ENCODE peak calls at places on chromosomes 13 and 19, in four cellular contexts. X is mammary epithelial cell, D is body of pancreas, N is omental fat pad. I is an unnamed sample.

GRCh38 chr19:47152205-47152604 is 21.6 kb downstream of the SAE1 start:
- DNase-seq in N (no peak), X (no peak), D (no peak), I (no peak)

GRCh38 chr13:30618186-30618937 is 642 bp downstream of the USPL1 start:
- DNase-seq in X (peak; percentile 23), N (no peak), D (peak; percentile 25), I (no peak)

GRCh38 chr13:99981115-99982020 is at the start of gene ZIC2:
- DNase-seq in X (peak; percentile 60), N (no peak), D (no peak), I (no peak)

GRCh38 chr13:42735011-42735410 is 46.4 kb upstream of the FAM216B start:
- DNase-seq in X (no peak), D (no peak), N (no peak), I (no peak)

GRCh38 chr19:41887711-41888382 is 4.9 kb downstream of the ARHGEF1 start:
- DNase-seq in X (peak; percentile 99), N (no peak), D (peak; percentile 68), I (no peak)

GRCh38 chr19:16319466-16319865 is 5.2 kb upstream of the KLF2 start:
- DNase-seq in D (no peak), X (no peak), N (no peak), I (no peak)

GRCh38 chr19:30718014-30718413 is 345.8 kb downstream of the ZNF536 start:
- DNase-seq in N (no peak), D (no peak), X (no peak), I (no peak)

GRCh38 chr19:42284641-42285341 is 15.7 kb downstream of the CIC start:
- DNase-seq in X (no peak), D (no peak), N (no peak), I (peak; percentile 18)

GRCh38 chr13:113353254-113353653 is 10.7 kb downstream of the GRTP1 start:
- DNase-seq in N (no peak), X (no peak), D (no peak), I (no peak)

GRCh38 chr13:100673831-100674362 is 698 bp downstream of the TMTC4 start:
- DNase-seq in X (peak; percentile 69), D (peak; percentile 67), N (no peak), I (peak; percentile 48)

GRCh38 chr13:89432997-89433396 is 1761.8 kb downstream of the SLITRK5 start:
- DNase-seq in X (no peak), D (no peak), N (no peak), I (no peak)

GRCh38 chr13:93296584-93296983 is 70.0 kb downstream of the GPC6 start:
- DNase-seq in N (no peak), X (peak; percentile 46), D (no peak), I (no peak)

GRCh38 chr13:110506396-110506795 is 55.1 kb downstream of the RAB20 start:
- DNase-seq in X (no peak), N (no peak), D (peak; percentile 37), I (no peak)

GRCh38 chr13:30744056-30744684 is 8.8 kb downstream of the ALOX5AP start:
- DNase-seq in D (peak; percentile 10), N (no peak), X (peak; percentile 57), I (no peak)

GRCh38 chr19:55166530-55167268 is at the start of gene DNAAF3:
- DNase-seq in N (peak; percentile 81), D (peak; percentile 97), X (peak; percentile 97), I (peak; percentile 99)

GRCh38 chr19:42657551-42657950 is 62.8 kb upstream of the CEACAM8 start:
- DNase-seq in D (no peak), X (peak; percentile 25), N (no peak), I (no peak)

GRCh38 chr13:79901336-79901735 is 420.4 kb downstream of the NDFIP2 start:
- DNase-seq in N (no peak), D (no peak), X (peak; percentile 5), I (no peak)

GRCh38 chr13:57030671-57031070 is 110.0 kb upstream of the PRR20A start:
- DNase-seq in X (no peak), N (no peak), D (no peak), I (no peak)

GRCh38 chr13:92463134-92463533 is 763.5 kb upstream of the GPC6 start:
- DNase-seq in D (peak; percentile 57), X (no peak), N (no peak), I (no peak)

GRCh38 chr13:101626925-101627555 is 174.6 kb downstream of the ITGBL1 start:
- DNase-seq in D (no peak), N (no peak), X (no peak), I (no peak)

GRCh38 chr19:1942078-1942933 is 1.3 kb downstream of the CSNK1G2 start:
- DNase-seq in D (peak; percentile 84), X (peak; percentile 77), N (peak; percentile 40), I (peak; percentile 67)

DNA sequence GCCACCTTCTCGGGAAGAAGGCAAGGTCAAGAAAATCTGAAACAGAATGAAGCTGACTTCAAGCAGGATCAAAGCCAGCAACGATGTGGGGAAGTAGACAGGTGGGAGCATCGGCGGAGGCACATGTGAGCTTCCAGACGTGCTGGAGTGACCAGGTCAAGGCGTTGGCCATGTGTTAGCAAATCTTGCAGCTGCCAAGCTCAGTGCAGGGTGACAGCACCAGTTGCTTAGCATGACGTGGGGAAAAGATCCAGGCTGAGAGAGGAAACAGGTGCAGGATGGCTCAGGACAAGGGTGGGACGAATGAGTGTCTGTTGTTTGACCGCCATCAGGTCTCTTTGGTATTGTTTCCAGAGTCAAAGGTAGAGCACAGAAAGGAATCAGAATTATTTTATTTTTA is 92.3 kb downstream of the TNFSF13B start:
- DNase-seq in X (no peak), D (no peak), N (no peak), I (no peak)
- TF ChIP-seq CTCF in X (no peak), D (no peak), N (no peak), I (no peak)

GRCh38 chr13:43783820-43784219 is 3.0 kb downstream of the ENOX1 start:
- DNase-seq in D (no peak), N (no peak), X (peak; percentile 62), I (no peak)
- TF ChIP-seq CTCF in D (no peak), N (no peak), X (no peak), I (no peak)

GRCh38 chr13:29543230-29544215 is 52.0 kb downstream of the SLC7A1 start:
- DNase-seq in N (no peak), D (no peak), X (peak; percentile 4), I (no peak)
- TF ChIP-seq CTCF in N (no peak), D (peak; percentile 16), X (no peak), I (no peak)

DNA sequence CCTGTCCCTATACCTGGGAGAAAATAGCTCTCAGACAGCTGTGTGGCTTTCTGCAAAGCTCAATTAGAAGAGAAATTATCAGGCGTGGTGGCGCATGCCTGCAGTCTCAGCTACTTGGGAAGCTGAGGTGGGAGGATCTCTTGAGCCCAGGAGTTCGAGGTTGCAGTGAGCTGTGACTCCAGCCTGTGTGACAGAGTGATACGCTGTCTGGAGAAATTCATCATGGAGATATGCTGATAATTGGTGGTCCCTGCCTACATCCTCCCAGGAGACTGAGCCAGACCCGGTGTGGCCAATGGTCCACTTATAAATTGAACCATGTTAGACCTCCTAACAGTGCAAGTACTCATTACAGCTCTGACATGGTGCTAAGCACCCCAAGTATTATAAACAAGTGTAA is 58.7 kb upstream of the ZNF599 start:
- DNase-seq in N (no peak), D (no peak), X (no peak), I (no peak)
- TF ChIP-seq CTCF in N (no peak), D (no peak), X (no peak), I (no peak)

GRCh38 chr19:6738726-6739389 is 622 bp upstream of the TRIP10 start:
- DNase-seq in X (peak; percentile 44), D (peak; percentile 47), N (no peak), I (peak; percentile 75)
- TF ChIP-seq CTCF in X (no peak), D (no peak), N (no peak), I (no peak)

GRCh38 chr13:47672245-47672975 is 328.7 kb downstream of the SUCLA2 start:
- DNase-seq in D (no peak), X (no peak), N (no peak), I (no peak)
- TF ChIP-seq CTCF in D (no peak), X (no peak), N (no peak), I (no peak)

GRCh38 chr19:50024719-50025021 is 502 bp downstream of the VRK3 start:
- DNase-seq in X (no peak), N (no peak), D (no peak), I (no peak)

GRCh38 chr19:50025794-50026549 is at the start of gene ZNF473:
- DNase-seq in N (peak; percentile 65), X (peak; percentile 95), D (peak; percentile 95), I (peak; percentile 86)

GRCh38 chr19:50020481-50020880 is 4.7 kb downstream of the VRK3 start:
- DNase-seq in X (no peak), N (no peak), D (no peak), I (no peak)

GRCh38 chr19:50025022-50025793 is at the start of gene VRK3:
- DNase-seq in N (peak; percentile 89), X (peak; percentile 100), D (peak; percentile 99), I (peak; percentile 99)

GRCh38 chr19:50022823-50023222 is 2.3 kb downstream of the VRK3 start:
- DNase-seq in D (no peak), N (no peak), X (no peak), I (no peak)
- TF ChIP-seq CTCF in D (no peak), N (no peak), X (no peak), I (no peak)

DNA sequence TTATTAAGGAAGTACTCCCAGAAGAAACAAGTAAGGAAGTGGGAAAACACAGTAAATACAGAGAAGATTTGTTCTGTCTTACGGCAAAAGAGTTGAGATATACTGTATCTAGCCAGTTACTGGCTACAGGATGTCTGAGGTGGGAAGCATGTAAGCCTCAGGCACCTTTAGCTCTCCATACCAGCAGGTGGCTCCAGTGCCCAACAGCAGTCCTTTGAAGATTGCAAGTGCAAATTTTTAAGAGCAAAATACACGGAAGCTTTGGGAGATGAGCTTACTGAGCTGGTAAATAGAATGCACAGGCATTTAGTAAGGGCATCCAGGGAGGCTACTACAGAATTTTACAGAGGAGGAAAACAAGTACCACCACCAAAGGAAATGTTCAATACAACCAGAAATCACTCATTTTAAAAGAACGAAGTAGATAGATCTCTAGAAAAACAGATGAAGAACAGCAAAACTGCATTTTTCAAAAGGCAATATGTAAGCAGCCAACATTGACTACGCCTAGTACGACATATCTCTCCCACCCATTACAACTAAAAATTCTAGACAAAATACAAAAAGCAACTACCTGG is 57.9 kb upstream of the VSTM2B start:
- DNase-seq in X (peak; percentile 4), D (peak; percentile 9), N (no peak), I (no peak)
- TF ChIP-seq CTCF in X (peak; percentile 29), D (no peak), N (no peak), I (no peak)

I was measured in mesothelial cell of epicardium.